ENCODE peak calls at places on chromosomes 6 and 20, in nine cellular contexts. One of them, this sample, is unnamed.

GRCh38 chr6:134823635-134824034 is 126.3 kb downstream of the ALDH8A1 start:
- DNase-seq in breast epithelium: no peak
- DNase-seq in fibroblast of the aortic adventitia: no peak
- DNase-seq in epithelial cell of esophagus: no peak
- DNase-seq in AG09309: no peak
- DNase-seq in MM.1S: no peak
- DNase-seq in Panc1: no peak
- DNase-seq in Karpas-422: no peak
- DNase-seq in stomach: no peak
- DNase-seq in this sample: no peak

GRCh38 chr6:127288705-127289104 is 22.0 kb downstream of the RNF146 start:
- DNase-seq in breast epithelium: no peak
- DNase-seq in fibroblast of the aortic adventitia: peak
- DNase-seq in epithelial cell of esophagus: no peak
- DNase-seq in AG09309: no peak
- DNase-seq in MM.1S: no peak
- DNase-seq in Panc1: no peak
- DNase-seq in Karpas-422: no peak
- DNase-seq in stomach: no peak
- DNase-seq in this sample: no peak

GRCh38 chr6:14211596-14211961 is 94.0 kb downstream of the CD83 start:
- DNase-seq in breast epithelium: no peak
- DNase-seq in fibroblast of the aortic adventitia: peak
- DNase-seq in epithelial cell of esophagus: peak
- DNase-seq in AG09309: no peak
- DNase-seq in MM.1S: no peak
- DNase-seq in Panc1: no peak
- DNase-seq in Karpas-422: no peak
- DNase-seq in stomach: peak
- DNase-seq in this sample: peak

GRCh38 chr20:37899105-37900045 is 3.6 kb upstream of the VSTM2L start:
- DNase-seq in breast epithelium: no peak
- DNase-seq in fibroblast of the aortic adventitia: no peak
- DNase-seq in epithelial cell of esophagus: peak
- DNase-seq in AG09309: no peak
- DNase-seq in MM.1S: no peak
- DNase-seq in Panc1: no peak
- DNase-seq in Karpas-422: no peak
- DNase-seq in stomach: no peak
- DNase-seq in this sample: no peak

GRCh38 chr20:32232487-32232886 is 24.8 kb downstream of the POFUT1 start:
- DNase-seq in breast epithelium: no peak
- DNase-seq in fibroblast of the aortic adventitia: no peak
- DNase-seq in epithelial cell of esophagus: no peak
- DNase-seq in AG09309: no peak
- DNase-seq in MM.1S: no peak
- DNase-seq in Panc1: no peak
- DNase-seq in Karpas-422: no peak
- DNase-seq in stomach: no peak
- DNase-seq in this sample: peak

GRCh38 chr6:44935693-44936300 is 392.3 kb upstream of the RUNX2 start:
- DNase-seq in breast epithelium: no peak
- DNase-seq in fibroblast of the aortic adventitia: no peak
- DNase-seq in epithelial cell of esophagus: no peak
- DNase-seq in AG09309: no peak
- DNase-seq in MM.1S: no peak
- DNase-seq in Panc1: no peak
- DNase-seq in Karpas-422: no peak
- DNase-seq in stomach: no peak
- DNase-seq in this sample: no peak

GRCh38 chr6:35034411-35035171 is 106.5 kb downstream of the TCP11 start:
- DNase-seq in breast epithelium: no peak
- DNase-seq in fibroblast of the aortic adventitia: no peak
- DNase-seq in epithelial cell of esophagus: peak
- DNase-seq in AG09309: no peak
- DNase-seq in MM.1S: no peak
- DNase-seq in Panc1: no peak
- DNase-seq in Karpas-422: no peak
- DNase-seq in stomach: peak
- DNase-seq in this sample: no peak

GRCh38 chr20:25061103-25061799 is 3.3 kb upstream of the ACSS1 start:
- DNase-seq in breast epithelium: peak
- DNase-seq in fibroblast of the aortic adventitia: no peak
- DNase-seq in epithelial cell of esophagus: no peak
- DNase-seq in AG09309: no peak
- DNase-seq in MM.1S: no peak
- DNase-seq in Panc1: no peak
- DNase-seq in Karpas-422: no peak
- DNase-seq in stomach: peak
- DNase-seq in this sample: no peak

GRCh38 chr6:12298017-12298958 is 8.1 kb downstream of the EDN1 start:
- DNase-seq in breast epithelium: no peak
- DNase-seq in fibroblast of the aortic adventitia: no peak
- DNase-seq in epithelial cell of esophagus: no peak
- DNase-seq in AG09309: no peak
- DNase-seq in MM.1S: no peak
- DNase-seq in Panc1: no peak
- DNase-seq in Karpas-422: no peak
- DNase-seq in stomach: no peak
- DNase-seq in this sample: no peak

GRCh38 chr20:49286689-49287551 is 9.1 kb upstream of the ZNFX1 start:
- DNase-seq in breast epithelium: no peak
- DNase-seq in fibroblast of the aortic adventitia: no peak
- DNase-seq in epithelial cell of esophagus: peak
- DNase-seq in AG09309: no peak
- DNase-seq in MM.1S: no peak
- DNase-seq in Panc1: no peak
- DNase-seq in Karpas-422: no peak
- DNase-seq in stomach: no peak
- DNase-seq in this sample: peak

GRCh38 chr6:138692978-138693909 is 80.3 kb upstream of the CCDC28A start:
- DNase-seq in breast epithelium: peak
- DNase-seq in fibroblast of the aortic adventitia: peak
- DNase-seq in epithelial cell of esophagus: peak
- DNase-seq in AG09309: no peak
- DNase-seq in MM.1S: peak
- DNase-seq in Panc1: no peak
- DNase-seq in Karpas-422: peak
- DNase-seq in stomach: peak
- DNase-seq in this sample: peak

GRCh38 chr20:63482021-63482587 is 9.6 kb upstream of the KCNQ2 start:
- DNase-seq in breast epithelium: no peak
- DNase-seq in fibroblast of the aortic adventitia: no peak
- DNase-seq in epithelial cell of esophagus: no peak
- DNase-seq in AG09309: no peak
- DNase-seq in MM.1S: no peak
- DNase-seq in Panc1: no peak
- DNase-seq in Karpas-422: no peak
- DNase-seq in stomach: no peak
- DNase-seq in this sample: no peak

GRCh38 chr20:18902181-18902725 is 88.7 kb downstream of the SCP2D1 start:
- DNase-seq in breast epithelium: no peak
- DNase-seq in fibroblast of the aortic adventitia: no peak
- DNase-seq in epithelial cell of esophagus: peak
- DNase-seq in AG09309: no peak
- DNase-seq in MM.1S: no peak
- DNase-seq in Panc1: no peak
- DNase-seq in Karpas-422: no peak
- DNase-seq in stomach: no peak
- DNase-seq in this sample: no peak

GRCh38 chr20:38173237-38174156 is 8.4 kb upstream of the TGM2 start:
- DNase-seq in breast epithelium: no peak
- DNase-seq in fibroblast of the aortic adventitia: peak
- DNase-seq in epithelial cell of esophagus: peak
- DNase-seq in AG09309: peak
- DNase-seq in MM.1S: no peak
- DNase-seq in Panc1: no peak
- DNase-seq in Karpas-422: peak
- DNase-seq in stomach: peak
- DNase-seq in this sample: no peak

GRCh38 chr20:12936020-12936419 is 72.8 kb upstream of the SPTLC3 start:
- DNase-seq in breast epithelium: no peak
- DNase-seq in fibroblast of the aortic adventitia: no peak
- DNase-seq in epithelial cell of esophagus: no peak
- DNase-seq in AG09309: no peak
- DNase-seq in MM.1S: no peak
- DNase-seq in Panc1: no peak
- DNase-seq in Karpas-422: peak
- DNase-seq in stomach: no peak
- DNase-seq in this sample: peak

GRCh38 chr20:878511-879307 is 37.4 kb downstream of the ANGPT4 start:
- DNase-seq in breast epithelium: no peak
- DNase-seq in fibroblast of the aortic adventitia: peak
- DNase-seq in epithelial cell of esophagus: peak
- DNase-seq in AG09309: no peak
- DNase-seq in MM.1S: peak
- DNase-seq in Panc1: no peak
- DNase-seq in Karpas-422: peak
- DNase-seq in stomach: no peak
- DNase-seq in this sample: peak

GRCh38 chr6:34459899-34460593 is 5.8 kb upstream of the PACSIN1 start:
- DNase-seq in breast epithelium: no peak
- DNase-seq in fibroblast of the aortic adventitia: peak
- DNase-seq in epithelial cell of esophagus: peak
- DNase-seq in AG09309: peak
- DNase-seq in MM.1S: peak
- DNase-seq in Panc1: peak
- DNase-seq in Karpas-422: peak
- DNase-seq in stomach: peak
- DNase-seq in this sample: peak

GRCh38 chr6:33192671-33193602 is 670 bp upstream of the COL11A2 start:
- DNase-seq in breast epithelium: no peak
- DNase-seq in fibroblast of the aortic adventitia: no peak
- DNase-seq in epithelial cell of esophagus: peak
- DNase-seq in AG09309: no peak
- DNase-seq in MM.1S: no peak
- DNase-seq in Panc1: no peak
- DNase-seq in Karpas-422: no peak
- DNase-seq in stomach: no peak
- DNase-seq in this sample: no peak

GRCh38 chr6:40887079-40887822 is 151.8 kb downstream of the UNC5CL start:
- DNase-seq in breast epithelium: no peak
- DNase-seq in fibroblast of the aortic adventitia: no peak
- DNase-seq in epithelial cell of esophagus: no peak
- DNase-seq in AG09309: no peak
- DNase-seq in MM.1S: no peak
- DNase-seq in Panc1: no peak
- DNase-seq in Karpas-422: no peak
- DNase-seq in stomach: no peak
- DNase-seq in this sample: no peak
- H3K4me3 ChIP-seq in breast epithelium: no peak
- H3K4me3 ChIP-seq in fibroblast of the aortic adventitia: no peak
- H3K4me3 ChIP-seq in epithelial cell of esophagus: no peak
- H3K4me3 ChIP-seq in AG09309: no peak
- H3K4me3 ChIP-seq in MM.1S: no peak
- H3K4me3 ChIP-seq in Panc1: no peak
- H3K4me3 ChIP-seq in Karpas-422: no peak
- H3K4me3 ChIP-seq in stomach: no peak
- H3K4me3 ChIP-seq in this sample: no peak

GRCh38 chr6:93416575-93417420 is 2.6 kb downstream of the EPHA7 start:
- DNase-seq in breast epithelium: peak
- DNase-seq in fibroblast of the aortic adventitia: peak
- DNase-seq in epithelial cell of esophagus: no peak
- DNase-seq in AG09309: no peak
- DNase-seq in MM.1S: peak
- DNase-seq in Panc1: no peak
- DNase-seq in Karpas-422: no peak
- DNase-seq in stomach: no peak
- DNase-seq in this sample: no peak
- H3K4me3 ChIP-seq in breast epithelium: peak
- H3K4me3 ChIP-seq in fibroblast of the aortic adventitia: peak
- H3K4me3 ChIP-seq in epithelial cell of esophagus: no peak
- H3K4me3 ChIP-seq in AG09309: no peak
- H3K4me3 ChIP-seq in MM.1S: peak
- H3K4me3 ChIP-seq in Panc1: peak
- H3K4me3 ChIP-seq in Karpas-422: no peak
- H3K4me3 ChIP-seq in stomach: peak
- H3K4me3 ChIP-seq in this sample: no peak

DNA sequence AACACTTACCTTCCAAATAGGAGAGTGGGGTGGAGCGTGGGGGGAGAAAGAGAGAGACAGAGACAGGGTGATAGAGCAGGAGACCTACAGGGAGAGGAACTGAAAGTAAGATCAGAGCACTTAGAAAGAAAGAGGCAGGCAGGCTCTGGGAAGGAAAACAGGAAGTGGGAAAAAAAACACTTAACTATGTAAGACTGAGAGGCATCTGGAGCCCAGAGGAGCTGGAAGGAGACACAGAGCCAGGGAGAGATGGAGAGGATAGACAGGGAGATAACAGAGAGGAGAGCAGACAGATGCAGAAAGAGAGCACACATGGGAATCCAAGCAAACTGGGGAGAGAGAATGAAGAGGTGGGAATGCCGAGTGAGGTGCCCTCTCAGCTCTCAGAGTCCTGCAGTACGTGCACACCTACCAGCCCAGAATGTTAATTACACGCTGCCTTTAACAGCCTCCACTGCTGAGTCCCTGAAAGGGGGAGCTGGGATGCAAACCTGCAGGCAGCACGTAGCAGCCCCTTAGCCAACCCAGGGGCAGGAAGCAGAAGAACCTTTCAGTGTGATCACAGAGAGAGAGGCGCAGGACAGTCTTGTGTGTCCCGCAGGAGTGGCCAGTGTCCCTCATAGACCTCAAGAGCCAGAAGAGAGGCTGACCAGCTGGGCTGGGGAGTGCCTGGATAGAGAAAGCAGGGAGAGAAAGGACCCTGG is 132.7 kb upstream of the LRFN2 start:
- DNase-seq in breast epithelium: no peak
- DNase-seq in fibroblast of the aortic adventitia: peak
- DNase-seq in epithelial cell of esophagus: no peak
- DNase-seq in AG09309: peak
- DNase-seq in MM.1S: no peak
- DNase-seq in Panc1: no peak
- DNase-seq in Karpas-422: peak
- DNase-seq in stomach: no peak
- DNase-seq in this sample: peak
- H3K4me3 ChIP-seq in breast epithelium: peak
- H3K4me3 ChIP-seq in fibroblast of the aortic adventitia: peak
- H3K4me3 ChIP-seq in epithelial cell of esophagus: no peak
- H3K4me3 ChIP-seq in AG09309: no peak
- H3K4me3 ChIP-seq in MM.1S: no peak
- H3K4me3 ChIP-seq in Panc1: peak
- H3K4me3 ChIP-seq in Karpas-422: peak
- H3K4me3 ChIP-seq in stomach: no peak
- H3K4me3 ChIP-seq in this sample: no peak

DNA sequence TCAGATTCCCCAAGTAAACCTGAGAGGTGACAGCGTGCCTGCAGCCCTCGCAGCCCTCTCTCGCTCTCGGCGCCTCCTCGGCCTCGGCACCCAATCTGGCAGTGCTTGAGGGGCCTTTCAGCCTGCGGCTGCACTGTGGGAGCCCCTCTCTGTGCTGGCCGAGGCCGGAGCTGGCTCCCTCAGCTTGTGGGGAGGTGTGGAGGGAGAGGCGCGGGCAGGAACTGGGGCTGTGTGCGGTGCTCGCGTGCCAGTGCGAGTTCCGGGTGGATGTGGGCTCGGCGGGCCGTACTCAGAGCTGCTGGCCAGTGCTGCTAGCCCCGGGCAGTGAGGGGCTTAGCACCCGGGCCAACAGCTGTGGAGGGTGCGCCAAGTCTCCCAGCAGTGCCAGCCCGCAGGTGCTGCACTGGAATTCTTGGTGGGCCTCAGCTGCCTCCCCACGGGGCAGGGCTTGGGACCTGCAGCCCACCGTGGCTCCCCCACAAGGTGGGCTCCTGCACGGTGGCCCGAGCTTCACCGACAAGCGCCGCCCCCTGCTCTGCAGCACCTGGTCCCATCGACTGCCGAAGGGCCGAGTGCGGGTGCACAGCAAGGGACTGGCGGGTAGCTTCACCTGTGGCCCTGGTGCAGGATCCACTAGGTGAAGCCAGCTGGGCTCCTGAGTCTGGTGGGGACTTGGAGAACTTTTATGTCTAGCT is 809.7 kb upstream of the ADGRB3 start:
- DNase-seq in breast epithelium: no peak
- DNase-seq in fibroblast of the aortic adventitia: no peak
- DNase-seq in epithelial cell of esophagus: no peak
- DNase-seq in AG09309: no peak
- DNase-seq in MM.1S: no peak
- DNase-seq in Panc1: no peak
- DNase-seq in Karpas-422: no peak
- DNase-seq in stomach: no peak
- DNase-seq in this sample: no peak
- H3K4me3 ChIP-seq in breast epithelium: no peak
- H3K4me3 ChIP-seq in fibroblast of the aortic adventitia: no peak
- H3K4me3 ChIP-seq in epithelial cell of esophagus: no peak
- H3K4me3 ChIP-seq in AG09309: no peak
- H3K4me3 ChIP-seq in MM.1S: no peak
- H3K4me3 ChIP-seq in Panc1: no peak
- H3K4me3 ChIP-seq in Karpas-422: no peak
- H3K4me3 ChIP-seq in stomach: no peak
- H3K4me3 ChIP-seq in this sample: no peak

This sample was measured in GM12865.